ENCODE peak calls at places on chromosomes 3 and 15, in seven cellular contexts. L, F, N, E, A, P and M are unnamed samples.

GRCh38 chr15:101184830-101185229 is 67.0 kb downstream of the CHSY1 start:
- DNase-seq in L (no peak), F (no peak), N (no peak), E (no peak), A (no peak), P (no peak), M (no peak)

GRCh38 chr3:142890592-142890991 is 1.7 kb upstream of the PCOLCE2 start:
- DNase-seq in L (no peak), F (no peak), N (no peak), E (no peak), A (no peak), P (no peak), M (no peak)

GRCh38 chr3:190696777-190697501 is 165.6 kb downstream of the GMNC start:
- DNase-seq in L (no peak), F (no peak), N (no peak), E (peak), A (no peak), P (peak), M (no peak)

GRCh38 chr3:58429657-58430056 is 4.0 kb downstream of the PDHB start:
- DNase-seq in L (no peak), F (no peak), N (no peak), E (peak), A (peak), P (peak), M (no peak)

GRCh38 chr3:103075282-103075681 is 640.5 kb downstream of the ZPLD1 start:
- DNase-seq in L (no peak), F (no peak), N (no peak), E (no peak), A (no peak), P (no peak), M (no peak)

GRCh38 chr3:15932348-15933300 is 134.8 kb upstream of the ANKRD28 start:
- DNase-seq in L (no peak), F (no peak), N (no peak), E (no peak), A (no peak), P (no peak), M (no peak)

GRCh38 chr15:88269371-88270062 is 13.0 kb upstream of the NTRK3 start:
- DNase-seq in L (no peak), F (no peak), N (no peak), E (no peak), A (no peak), P (no peak), M (no peak)

GRCh38 chr3:94285874-94286273 is 223.0 kb downstream of the NSUN3 start:
- DNase-seq in L (no peak), F (no peak), N (no peak), E (peak), A (no peak), P (peak), M (no peak)

GRCh38 chr3:34864011-34864410 is 775.3 kb upstream of the ARPP21 start:
- DNase-seq in L (no peak), F (no peak), N (no peak), E (peak), A (no peak), P (peak), M (no peak)

GRCh38 chr15:98658831-98659699 is 10.7 kb downstream of the IGF1R start:
- DNase-seq in L (no peak), F (peak), N (peak), E (no peak), A (no peak), P (peak), M (peak)

GRCh38 chr3:69823710-69824109 is 84.4 kb downstream of the MITF start:
- DNase-seq in L (no peak), F (no peak), N (no peak), E (peak), A (no peak), P (no peak), M (no peak)

GRCh38 chr15:68558318-68559305 is 20.2 kb upstream of the CORO2B start:
- DNase-seq in L (no peak), F (no peak), N (no peak), E (peak), A (no peak), P (no peak), M (no peak)

GRCh38 chr3:100316656-100317069 is 17.9 kb upstream of the NIT2 start:
- DNase-seq in L (peak), F (peak), N (peak), E (peak), A (no peak), P (peak), M (no peak)

GRCh38 chr15:75811616-75812015 is 31.6 kb upstream of the UBE2Q2 start:
- DNase-seq in L (no peak), F (no peak), N (no peak), E (peak), A (no peak), P (no peak), M (no peak)

GRCh38 chr3:111227216-111227615 is 155.6 kb downstream of the NECTIN3 start:
- DNase-seq in L (no peak), F (no peak), N (no peak), E (peak), A (no peak), P (peak), M (no peak)

GRCh38 chr3:170598091-170598502 is 12.2 kb upstream of the SLC7A14 start:
- DNase-seq in L (no peak), F (no peak), N (no peak), E (no peak), A (no peak), P (no peak), M (no peak)

GRCh38 chr15:64193971-64194370 is 31.1 kb upstream of the PPIB start:
- DNase-seq in L (no peak), F (no peak), N (no peak), E (no peak), A (no peak), P (no peak), M (no peak)

GRCh38 chr3:30073622-30074021 is 532.8 kb upstream of the TGFBR2 start:
- DNase-seq in L (no peak), F (no peak), N (no peak), E (peak), A (no peak), P (no peak), M (no peak)

GRCh38 chr3:24678441-24678865 is 183.8 kb upstream of the THRB start:
- DNase-seq in L (no peak), F (no peak), N (no peak), E (peak), A (no peak), P (peak), M (no peak)